ENCODE peak calls at places on chromosomes 4 and X, in five cellular contexts. P is activated T-helper 9 cell treated with anti-CD3 and anti-CD28 coated beads, Interleukin-2, amount 50 U/mL, for 16 hours; A is NCI-H345; E is GM23338; H is foreskin fibroblast. Q is an unnamed sample.

GRCh38 chr4:3709846-3710441 is 56.2 kb upstream of the ADRA2C start:
- DNase-seq in P (no peak), A (no peak), E (no peak), H (no peak), Q (no peak)

GRCh38 chr4:84648185-84648584 is 65.3 kb downstream of the CDS1 start:
- DNase-seq in P (no peak), A (no peak), E (no peak), H (no peak), Q (no peak)

GRCh38 chr4:122576261-122577188 is 44.3 kb downstream of the IL21 start:
- DNase-seq in P (no peak), A (peak; percentile 40), E (peak; percentile 75), H (peak; percentile 32), Q (peak; percentile 9)

GRCh38 chrX:19744231-19744630 is 143.2 kb downstream of the SH3KBP1 start:
- DNase-seq in P (no peak), A (no peak), E (no peak), H (no peak), Q (no peak)

GRCh38 chrX:43604753-43605152 is 51.3 kb upstream of the MAOA start:
- DNase-seq in P (no peak), A (no peak), E (no peak), H (no peak), Q (no peak)

GRCh38 chr4:139728840-139729239 is 63.2 kb downstream of the MGST2 start:
- DNase-seq in P (no peak), A (peak; percentile 82), E (no peak), H (no peak), Q (peak; percentile 94)

GRCh38 chr4:77826280-77826679 is 7.1 kb upstream of the CNOT6L start:
- DNase-seq in P (no peak), A (no peak), E (no peak), H (no peak), Q (no peak)

GRCh38 chrX:55524487-55524886 is 34.8 kb upstream of the USP51 start:
- DNase-seq in P (no peak), A (no peak), E (peak; percentile 5), H (no peak), Q (no peak)

GRCh38 chr4:55378617-55379467 is 16.9 kb upstream of the TMEM165 start:
- DNase-seq in P (no peak), A (no peak), E (no peak), H (peak; percentile 59), Q (no peak)

GRCh38 chr4:105859233-105859632 is 36.0 kb upstream of the NPNT start:
- DNase-seq in P (no peak), A (no peak), E (no peak), H (peak; percentile 42), Q (no peak)

GRCh38 chrX:45164021-45164621 is 36.6 kb downstream of the DIPK2B start:
- DNase-seq in P (no peak), A (no peak), E (no peak), H (no peak), Q (no peak)

GRCh38 chr4:48967626-48968025 is 18.4 kb upstream of the CWH43 start:
- DNase-seq in P (no peak), A (no peak), E (peak; percentile 26), H (no peak), Q (no peak)

GRCh38 chrX:24245201-24245600 is 68.7 kb downstream of the SUPT20HL2 start:
- DNase-seq in P (no peak), A (no peak), E (no peak), H (peak; percentile 32), Q (no peak)

GRCh38 chr4:98546910-98547544 is 111.4 kb downstream of the TSPAN5 start:
- DNase-seq in P (no peak), A (no peak), E (peak; percentile 45), H (no peak), Q (no peak)

GRCh38 chrX:2577844-2578444 is 77.2 kb upstream of the DHRSX start:
- DNase-seq in P (no peak), A (no peak), E (peak; percentile 28), H (no peak), Q (no peak)

GRCh38 chrX:41236629-41237028 is 97.3 kb upstream of the DDX3X start:
- DNase-seq in P (no peak), A (no peak), E (no peak), H (no peak), Q (no peak)

GRCh38 chrX:72121381-72121780 is 10.3 kb downstream of the RTL5 start:
- DNase-seq in P (peak; percentile 26), A (no peak), E (no peak), H (peak; percentile 62), Q (no peak)

GRCh38 chrX:38859602-38860001 is 58.3 kb downstream of the MID1IP1 start:
- DNase-seq in P (no peak), A (no peak), E (no peak), H (peak; percentile 28), Q (no peak)

GRCh38 chr4:77930876-77931275 is 68.2 kb downstream of the MRPL1 start:
- DNase-seq in P (no peak), A (no peak), E (no peak), H (no peak), Q (no peak)

GRCh38 chr4:185374573-185374972 is 21.2 kb downstream of the LRP2BP start:
- DNase-seq in P (no peak), A (no peak), E (no peak), H (no peak), Q (no peak)

GRCh38 chr4:185654311-185654710 is 119.0 kb upstream of the PDLIM3 start:
- DNase-seq in P (no peak), A (no peak), E (no peak), H (no peak), Q (no peak)

GRCh38 chrX:133081990-133082389 is 14.9 kb downstream of the USP26 start:
- DNase-seq in P (no peak), A (no peak), E (no peak), H (no peak), Q (no peak)

GRCh38 chr4:35725131-35725530 is 519.2 kb downstream of the ARAP2 start:
- DNase-seq in P (no peak), A (no peak), E (peak; percentile 77), H (no peak), Q (no peak)

GRCh38 chr4:36321176-36321575 is 39.8 kb downstream of the DTHD1 start:
- DNase-seq in P (no peak), A (no peak), E (no peak), H (no peak), Q (no peak)

GRCh38 chr4:41141910-41142309 is 72.4 kb downstream of the APBB2 start:
- DNase-seq in P (no peak), A (no peak), E (no peak), H (peak; percentile 86), Q (no peak)

GRCh38 chrX:56766554-56767412 is 37.7 kb downstream of the NBDY start:
- DNase-seq in P (no peak), A (no peak), E (no peak), H (peak; percentile 14), Q (no peak)

GRCh38 chr4:56908206-56909082 is 744 bp downstream of the REST start:
- DNase-seq in P (peak; percentile 59), A (no peak), E (peak; percentile 85), H (peak; percentile 72), Q (no peak)

GRCh38 chrX:107454302-107454701 is 4.8 kb downstream of the FRMPD3 start:
- DNase-seq in P (no peak), A (no peak), E (no peak), H (no peak), Q (no peak)

GRCh38 chr4:53508446-53508845 is 82.8 kb downstream of the LNX1 start:
- DNase-seq in P (no peak), A (no peak), E (no peak), H (peak; percentile 69), Q (no peak)

GRCh38 chrX:48800574-48801280 is 1.1 kb upstream of the HDAC6 start:
- DNase-seq in P (no peak), A (no peak), E (no peak), H (no peak), Q (no peak)

GRCh38 chrX:19912-20571 is 261.1 kb upstream of the PLCXD1 start:
- DNase-seq in P (no peak), A (no peak), E (peak; percentile 33), H (peak; percentile 2), Q (no peak)

GRCh38 chr4:122814426-122814825 is 12.2 kb upstream of the FGF2 start:
- DNase-seq in P (no peak), A (no peak), E (no peak), H (no peak), Q (no peak)

GRCh38 chr4:1492636-1493539 is 86.6 kb upstream of the NKX1-1 start:
- DNase-seq in P (no peak), A (no peak), E (no peak), H (no peak), Q (no peak)

GRCh38 chr4:8105303-8106100 is 53.1 kb downstream of the ABLIM2 start:
- DNase-seq in P (no peak), A (peak; percentile 70), E (no peak), H (no peak), Q (no peak)

GRCh38 chrX:42680651-42681050 is 97.3 kb downstream of the PPP1R2C start:
- DNase-seq in P (no peak), A (no peak), E (peak; percentile 39), H (no peak), Q (no peak)

Q was measured in DMS153.